ENCODE peak calls at places on chromosomes 4 and X, in seven cellular contexts. R, D, A, H, U, M and G are unnamed samples.

GRCh38 chr4:133802741-133803140 is 398.8 kb downstream of the PABPC4L start:
- DNase-seq in R (no peak), D (no peak), A (peak; percentile 75), H (no peak), U (peak; percentile 17), M (no peak), G (no peak)

GRCh38 chr4:139300431-139301142 is 718 bp upstream of the NAA15 start:
- DNase-seq in R (no peak), D (no peak), A (peak; percentile 72), H (no peak), U (peak; percentile 63), M (peak; percentile 15), G (no peak)

GRCh38 chr4:34108456-34108855 is 2135.9 kb downstream of the ARAP2 start:
- DNase-seq in R (no peak), D (no peak), A (peak; percentile 13), H (no peak), U (no peak), M (no peak), G (no peak)

GRCh38 chr4:73432169-73433000 is 3.6 kb upstream of the AFP start:
- DNase-seq in R (no peak), D (no peak), A (no peak), H (no peak), U (no peak), M (no peak), G (no peak)

GRCh38 chr4:10243856-10244255 is 127.3 kb upstream of the WDR1 start:
- DNase-seq in R (no peak), D (no peak), A (no peak), H (no peak), U (no peak), M (no peak), G (no peak)

GRCh38 chrX:154136627-154137161 is 7.3 kb upstream of the OPN1LW start:
- DNase-seq in R (peak; percentile 77), D (peak; percentile 69), A (peak; percentile 25), H (peak; percentile 26), U (no peak), M (peak; percentile 62), G (peak; percentile 86)

GRCh38 chr4:79025170-79025569 is 85.9 kb upstream of the PAQR3 start:
- DNase-seq in R (no peak), D (no peak), A (no peak), H (no peak), U (no peak), M (no peak), G (no peak)

GRCh38 chrX:68724531-68725020 is 77.1 kb downstream of the STARD8 start:
- DNase-seq in R (peak; percentile 34), D (peak; percentile 11), A (no peak), H (no peak), U (no peak), M (no peak), G (peak; percentile 33)

GRCh38 chr4:176671532-176671931 is 121.2 kb downstream of the VEGFC start:
- DNase-seq in R (no peak), D (no peak), A (peak; percentile 44), H (no peak), U (no peak), M (no peak), G (no peak)

GRCh38 chr4:27360651-27361347 is 500.2 kb downstream of the STIM2 start:
- DNase-seq in R (no peak), D (no peak), A (peak; percentile 4), H (no peak), U (peak; percentile 42), M (no peak), G (no peak)

GRCh38 chr4:152369203-152369902 is 166.5 kb downstream of the FBXW7 start:
- DNase-seq in R (no peak), D (no peak), A (no peak), H (no peak), U (no peak), M (no peak), G (no peak)

DNA sequence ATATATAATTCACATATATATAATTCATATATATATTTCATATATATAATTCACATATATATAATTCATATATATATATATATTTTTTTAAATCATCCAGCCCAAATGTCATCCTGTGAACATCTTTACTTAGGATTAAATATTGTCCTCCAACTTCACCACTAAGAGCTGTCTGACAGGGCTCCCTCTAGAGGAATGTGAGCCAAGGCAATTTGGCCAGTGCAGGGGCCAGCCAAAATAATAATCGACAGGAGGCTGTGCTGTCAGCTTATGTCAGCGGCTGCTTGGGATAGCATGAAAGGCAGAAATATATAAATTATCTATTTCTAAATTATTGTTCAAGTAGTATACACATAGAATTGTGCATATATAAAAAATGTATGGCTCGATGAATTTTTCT is 29.5 kb downstream of the EGFL6 start:
- DNase-seq in R (no peak), D (no peak), A (peak; percentile 4), H (no peak), U (no peak), M (peak; percentile 24), G (no peak)
- TF ChIP-seq CTCF in R (no peak), D (no peak), A (peak; percentile 27), H (no peak), U (peak; percentile 42), M (peak; percentile 37), G (no peak)

GRCh38 chrX:42715689-42716022 is 62.3 kb downstream of the PPP1R2C start:
- DNase-seq in R (no peak), D (no peak), A (no peak), H (no peak), U (no peak), M (no peak), G (no peak)

GRCh38 chrX:42710452-42710851 is 67.5 kb downstream of the PPP1R2C start:
- DNase-seq in R (no peak), D (no peak), A (no peak), H (no peak), U (no peak), M (no peak), G (no peak)

GRCh38 chrX:42720209-42720608 is 57.8 kb downstream of the PPP1R2C start:
- DNase-seq in R (no peak), D (no peak), A (no peak), H (no peak), U (no peak), M (no peak), G (no peak)

GRCh38 chrX:42714981-42715688 is 62.8 kb downstream of the PPP1R2C start:
- DNase-seq in R (peak; percentile 60), D (peak; percentile 79), A (no peak), H (peak; percentile 13), U (no peak), M (peak; percentile 20), G (peak; percentile 84)
- TF ChIP-seq CTCF in R (peak; percentile 38), D (peak; percentile 39), A (peak; percentile 24), H (no peak), U (no peak), M (peak; percentile 15), G (peak; percentile 42)

GRCh38 chrX:108297290-108297689 is 140.9 kb downstream of the COL4A6 start:
- DNase-seq in R (no peak), D (no peak), A (no peak), H (no peak), U (no peak), M (no peak), G (no peak)
- TF ChIP-seq CTCF in R (no peak), D (no peak), A (peak; percentile 5), H (no peak), U (peak; percentile 19), M (no peak), G (no peak)

GRCh38 chr4:17327587-17327986 is 184.3 kb downstream of the QDPR start:
- DNase-seq in R (no peak), D (no peak), A (peak; percentile 8), H (no peak), U (no peak), M (no peak), G (no peak)

GRCh38 chr4:17324431-17324830 is 187.5 kb downstream of the QDPR start:
- DNase-seq in R (no peak), D (no peak), A (peak; percentile 77), H (no peak), U (peak; percentile 59), M (no peak), G (no peak)

GRCh38 chr4:17323619-17324400 is 188.1 kb downstream of the QDPR start:
- DNase-seq in R (no peak), D (no peak), A (peak; percentile 60), H (no peak), U (peak; percentile 19), M (no peak), G (no peak)

GRCh38 chr4:17325098-17325497 is 186.8 kb downstream of the QDPR start:
- DNase-seq in R (no peak), D (no peak), A (no peak), H (no peak), U (no peak), M (no peak), G (no peak)

DNA sequence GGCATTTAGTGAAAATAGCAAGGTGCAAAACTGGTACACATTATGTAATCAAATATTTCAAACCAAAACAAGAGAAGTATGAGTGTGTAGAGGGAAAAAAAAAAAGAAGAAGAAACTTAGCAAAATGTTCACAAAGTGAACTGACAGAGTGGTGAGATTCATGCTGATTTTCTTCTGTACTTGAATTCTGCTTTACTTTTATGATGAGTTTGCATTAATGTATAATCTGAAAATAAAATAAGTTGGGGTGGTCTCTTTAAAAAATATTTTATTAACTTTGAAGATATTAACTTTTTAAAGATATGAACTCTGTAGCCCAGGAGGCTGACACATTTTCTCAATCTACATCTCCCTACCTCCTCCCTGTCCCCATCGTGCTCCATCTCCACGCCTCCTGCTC is 185.1 kb downstream of the QDPR start:
- DNase-seq in R (no peak), D (no peak), A (no peak), H (no peak), U (no peak), M (no peak), G (no peak)
- TF ChIP-seq CTCF in R (no peak), D (no peak), A (no peak), H (no peak), U (no peak), M (no peak), G (no peak)